ENCODE peak calls at places on chromosome 5, in nine cellular contexts. Z is upper lobe of right lung, B is lower lobe of right lung, J is OCI-LY7, E is pancreas, V is tibial artery, U is IMR-90, Y is spleen, M is sigmoid colon. F is an unnamed sample. For H3K36me3, the result is how much of the 10 kb centered on the place peaks cover.

GRCh38 chr5:154603978-154604679 is 126.1 kb upstream of the HAND1 start:
- DNase-seq in V (no peak), J (no peak), Y (no peak), M (peak), B (peak), U (peak), Z (peak), E (peak), F (no peak)

GRCh38 chr5:96978812-96979449 is 43.1 kb downstream of the LNPEP start:
- DNase-seq in B (no peak), Z (no peak), V (no peak), M (no peak), J (no peak), Y (no peak), E (no peak), U (peak), F (peak)

GRCh38 chr5:78361226-78361993 is 993 bp downstream of the SCAMP1 start:
- DNase-seq in Y (no peak), J (peak), E (peak), V (peak), B (no peak), M (peak), U (peak), Z (no peak), F (peak)

GRCh38 chr5:34008721-34009120 is 871 bp upstream of the AMACR start:
- DNase-seq in B (no peak), U (no peak), Z (no peak), M (no peak), E (no peak), J (no peak), Y (no peak), V (no peak), F (no peak)

GRCh38 chr5:93675458-93676450 is 65.6 kb downstream of the POU5F2 start:
- DNase-seq in J (no peak), E (no peak), B (no peak), M (no peak), Y (no peak), U (peak), Z (no peak), V (no peak), F (no peak)

GRCh38 chr5:78896128-78896527 is 89.0 kb downstream of the ARSB start:
- DNase-seq in E (no peak), Z (no peak), M (no peak), Y (no peak), U (peak), V (no peak), J (no peak), B (no peak), F (no peak)

GRCh38 chr5:147558131-147558730 is 48.4 kb upstream of the DPYSL3 start:
- DNase-seq in V (no peak), E (no peak), M (no peak), B (no peak), J (no peak), Z (no peak), U (peak), Y (no peak), F (no peak)

GRCh38 chr5:56622146-56622545 is 193.2 kb upstream of the MAP3K1 start:
- DNase-seq in M (no peak), V (no peak), J (no peak), E (no peak), U (no peak), B (no peak), Z (no peak), Y (no peak), F (no peak)

GRCh38 chr5:137312060-137312459 is 187.1 kb downstream of the SPOCK1 start:
- DNase-seq in Y (no peak), Z (no peak), B (no peak), U (no peak), V (no peak), J (no peak), E (no peak), M (no peak), F (peak)

GRCh38 chr5:176545737-176546509 is 3.2 kb upstream of the CDHR2 start:
- DNase-seq in E (no peak), J (no peak), B (no peak), V (no peak), Z (no peak), Y (no peak), U (no peak), M (no peak), F (no peak)

DNA sequence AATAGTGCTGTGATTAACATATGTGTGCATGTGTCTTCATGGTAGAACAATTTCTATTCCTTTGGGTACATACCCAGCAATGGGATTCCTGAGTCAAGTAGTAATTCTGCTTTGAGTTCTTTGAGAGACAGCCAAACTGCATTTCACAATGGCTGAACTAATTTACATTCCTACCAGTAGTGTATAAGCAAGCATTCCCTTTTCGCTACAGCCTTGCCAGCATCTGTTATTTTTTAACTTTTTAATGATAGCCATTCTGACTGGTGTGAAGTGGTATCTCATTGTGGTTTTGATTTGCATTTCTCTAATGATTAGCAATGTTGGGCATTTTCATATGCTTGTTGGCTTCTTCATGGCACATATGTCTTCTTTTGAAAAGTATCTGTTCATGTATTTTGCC is 308.5 kb downstream of the ARRDC3 start:
- DNase-seq in Y (no peak), U (peak), E (no peak), M (no peak), Z (no peak), J (no peak), V (no peak), B (no peak), F (no peak)
- TF ChIP-seq CTCF in Y (no peak), U (peak), E (no peak), M (peak), Z (peak), J (no peak), V (no peak), B (peak), F (no peak)

DNA sequence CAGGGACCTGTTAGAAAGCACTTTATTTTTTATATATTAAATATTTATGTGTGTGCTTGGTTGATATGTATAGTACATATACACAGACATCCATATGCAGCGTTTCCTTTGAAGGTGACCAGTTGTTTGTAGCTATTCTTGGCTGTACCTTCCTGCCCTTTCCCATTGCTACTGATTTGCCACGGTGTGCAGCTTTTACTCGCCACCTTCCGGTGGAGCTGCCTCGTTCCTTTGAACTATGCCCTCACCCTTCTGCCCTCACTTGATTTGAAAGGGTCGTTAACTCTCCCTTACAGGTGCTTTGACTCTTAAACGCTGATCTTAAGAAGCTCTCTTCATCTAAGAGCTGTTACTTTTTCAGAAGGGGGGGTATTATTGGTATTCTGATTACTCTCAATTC is 20.5 kb downstream of the RGMB start:
- DNase-seq in M (no peak), J (no peak), Z (no peak), B (no peak), U (no peak), Y (no peak), V (no peak), E (no peak), F (no peak)
- H3K27ac ChIP-seq in M (no peak), J (no peak), Z (no peak), B (no peak), U (no peak), Y (no peak), V (no peak), E (no peak), F (no peak)

GRCh38 chr5:178261666-178262600 is 29.3 kb upstream of the PHYKPL start:
- DNase-seq in J (no peak), V (no peak), Z (no peak), Y (no peak), M (no peak), B (no peak), U (no peak), E (no peak), F (no peak)
- H3K36me3 ChIP-seq in J (under half), V (under half), Z (under half), Y (under half), M (under half), B (under half), U (under half), E (under half), F (under half)

DNA sequence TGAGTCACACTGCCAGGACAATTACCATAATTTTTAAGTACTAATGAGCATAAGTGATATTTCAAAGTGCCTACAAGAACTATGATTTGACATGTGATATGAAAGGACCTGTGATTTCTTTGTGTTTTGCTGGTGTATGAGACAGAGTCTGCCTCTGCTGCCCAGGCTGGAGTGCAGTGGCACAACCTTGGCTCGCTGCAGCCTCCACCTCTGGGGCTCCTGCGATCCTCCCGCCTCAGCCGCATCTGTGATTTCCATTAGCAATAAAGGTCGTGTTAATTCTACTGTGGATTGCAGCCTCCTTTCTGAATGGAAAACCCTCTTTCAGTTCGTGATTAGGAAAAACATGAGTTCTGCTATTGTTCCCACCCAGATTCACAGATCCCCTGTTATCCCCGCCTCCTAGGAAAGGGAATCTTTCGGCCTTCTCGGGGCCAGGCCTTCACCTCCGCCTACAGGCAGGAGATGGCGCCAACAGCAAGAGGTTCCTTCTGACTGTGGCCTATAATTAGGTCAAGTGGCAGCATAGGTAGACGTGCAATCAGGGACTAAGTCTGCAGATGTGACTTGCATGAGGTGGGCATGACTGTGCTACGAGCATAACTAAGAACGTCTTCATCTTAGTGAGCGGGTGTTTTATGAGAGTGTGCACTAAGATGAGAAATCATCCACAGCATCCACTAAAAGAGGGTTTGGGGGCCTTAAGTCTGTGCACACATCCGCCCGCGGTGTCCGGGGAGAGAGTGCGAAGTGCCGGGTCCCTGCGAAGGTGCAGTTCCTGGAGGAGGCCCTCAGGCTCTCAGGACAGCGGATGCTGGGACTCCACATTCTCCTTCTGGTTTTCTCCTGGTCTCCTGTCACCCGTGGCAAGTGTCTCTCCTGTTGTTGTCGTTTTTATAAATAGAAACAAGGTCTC is 23.1 kb downstream of the TRIM7 start:
- DNase-seq in B (peak), M (peak), U (peak), J (peak), V (peak), Y (peak), Z (peak), E (peak), F (peak)
- TF ChIP-seq CTCF in B (peak), M (peak), U (peak), J (peak), V (peak), Y (peak), Z (peak), E (no peak), F (peak)

GRCh38 chr5:149203896-149204544 is 62.7 kb downstream of the ABLIM3 start:
- DNase-seq in Z (no peak), M (no peak), E (no peak), U (peak), J (no peak), Y (no peak), B (no peak), V (no peak), F (no peak)
- H3K27ac ChIP-seq in Z (no peak), M (no peak), E (no peak), U (peak), J (no peak), Y (no peak), B (no peak), V (no peak), F (no peak)

GRCh38 chr5:16675747-16676255 is 59.0 kb upstream of the RETREG1 start:
- DNase-seq in U (no peak), Z (no peak), Y (no peak), M (no peak), B (no peak), V (no peak), J (no peak), E (no peak), F (no peak)
- H3K36me3 ChIP-seq in U (half or more), Z (half or more), Y (half or more), M (under half), B (half or more), V (half or more), J (under half), E (half or more), F (half or more)

F was measured in WERI-Rb-1.